ENCODE peak calls at places on chromosomes 4 and X, in four cellular contexts. V is HepG2, P is suprapubic skin, J is endothelial cell of umbilical vein. S is an unnamed sample. For H3K4me1, the result is how much of the 10 kb centered on the place peaks cover.

GRCh38 chr4:171067422-171067821 is 745.8 kb upstream of the GALNTL6 start:
- DNase-seq in V (no peak), P (no peak), J (no peak), S (no peak)

GRCh38 chr4:182764642-182765041 is 152.5 kb downstream of the DCTD start:
- DNase-seq in J (no peak), P (no peak), V (no peak), S (no peak)

GRCh38 chr4:94827481-94828110 is 69.8 kb downstream of the BMPR1B start:
- DNase-seq in J (peak), P (no peak), V (no peak), S (no peak)

GRCh38 chr4:23775694-23776093 is 114.2 kb downstream of the PPARGC1A start:
- DNase-seq in V (peak), J (no peak), P (no peak), S (no peak)

GRCh38 chr4:6441202-6441582 is 31.2 kb downstream of the PPP2R2C start:
- DNase-seq in J (no peak), P (no peak), V (no peak), S (no peak)

GRCh38 chr4:164937576-164938270 is 39.7 kb downstream of the TRIM61 start:
- DNase-seq in J (no peak), P (no peak), V (peak), S (no peak)

GRCh38 chrX:101550825-101551767 is 749 bp downstream of the ARMCX1 start:
- DNase-seq in V (no peak), P (peak), J (peak), S (no peak)

GRCh38 chr4:151604238-151604637 is 156.6 kb downstream of the GATB start:
- DNase-seq in J (peak), V (no peak), P (no peak), S (no peak)

GRCh38 chr4:35358001-35358584 is 886.2 kb downstream of the ARAP2 start:
- DNase-seq in J (no peak), P (no peak), V (no peak), S (no peak)

GRCh38 chrX:112896051-112896450 is 55.4 kb upstream of the AMOT start:
- DNase-seq in J (no peak), V (no peak), P (no peak), S (no peak)

GRCh38 chr4:173235050-173235449 is 66.4 kb downstream of the GALNT7 start:
- DNase-seq in J (no peak), V (no peak), P (no peak), S (no peak)

GRCh38 chr4:151489462-151490203 is 80.7 kb downstream of the FHIP1A start:
- DNase-seq in J (no peak), P (no peak), V (peak), S (no peak)

GRCh38 chr4:174222266-174222872 is 61.1 kb downstream of the FBXO8 start:
- DNase-seq in V (peak), P (no peak), J (peak), S (no peak)

GRCh38 chrX:7242613-7243012 is 94.7 kb upstream of the PUDP start:
- DNase-seq in V (no peak), J (no peak), P (no peak), S (no peak)

GRCh38 chrX:82757614-82758013 is 750.5 kb upstream of the POU3F4 start:
- DNase-seq in J (no peak), V (no peak), P (no peak), S (no peak)

GRCh38 chrX:19514791-19515614 is at the start of gene MAP3K15:
- DNase-seq in P (no peak), J (peak), V (peak), S (no peak)

GRCh38 chrX:30679369-30679768 is 26.1 kb downstream of the GK start:
- DNase-seq in P (no peak), V (peak), J (no peak), S (no peak)

GRCh38 chr4:41285202-41285876 is 28.6 kb downstream of the UCHL1 start:
- DNase-seq in V (no peak), J (no peak), P (no peak), S (no peak)

GRCh38 chrX:136291824-136292223 is 8.9 kb upstream of the ADGRG4 start:
- DNase-seq in V (no peak), P (no peak), J (no peak), S (no peak)

GRCh38 chrX:119406739-119407138 is 7.6 kb downstream of the SLC25A43 start:
- DNase-seq in V (no peak), P (no peak), J (no peak), S (no peak)

GRCh38 chrX:1086444-1087409 is 125.7 kb downstream of the CRLF2 start:
- DNase-seq in V (no peak), J (no peak), P (no peak), S (no peak)

GRCh38 chr4:33494150-33494549 is 2750.2 kb downstream of the ARAP2 start:
- DNase-seq in P (no peak), V (no peak), J (no peak), S (no peak)

GRCh38 chrX:109902665-109903064 is 100.2 kb upstream of the TMEM164 start:
- DNase-seq in V (peak), J (no peak), P (no peak), S (no peak)

GRCh38 chr4:141499454-141499853 is 136.9 kb upstream of the IL15 start:
- DNase-seq in V (no peak), J (no peak), P (no peak), S (no peak)

GRCh38 chr4:155722816-155723499 is 35.9 kb upstream of the GUCY1B1 start:
- DNase-seq in J (no peak), P (no peak), V (no peak), S (no peak)

GRCh38 chr4:124583797-124584196 is 128.7 kb downstream of the ANKRD50 start:
- DNase-seq in J (no peak), V (no peak), P (no peak), S (no peak)

GRCh38 chr4:12379191-12379590 is 950.5 kb upstream of the HS3ST1 start:
- DNase-seq in J (no peak), V (no peak), P (no peak), S (no peak)

GRCh38 chr4:181962321-181962720 is 280.9 kb upstream of the TENM3 start:
- DNase-seq in V (no peak), J (no peak), P (no peak), S (no peak)

GRCh38 chr4:36006226-36006625 is 238.1 kb downstream of the ARAP2 start:
- DNase-seq in V (no peak), J (no peak), P (no peak), S (no peak)

GRCh38 chr4:35106091-35106734 is 1138.1 kb downstream of the ARAP2 start:
- DNase-seq in J (no peak), P (no peak), V (no peak), S (no peak)

GRCh38 chrX:106039920-106040319 is 1.4 kb upstream of the SERPINA7 start:
- DNase-seq in P (no peak), J (no peak), V (peak), S (no peak)

DNA sequence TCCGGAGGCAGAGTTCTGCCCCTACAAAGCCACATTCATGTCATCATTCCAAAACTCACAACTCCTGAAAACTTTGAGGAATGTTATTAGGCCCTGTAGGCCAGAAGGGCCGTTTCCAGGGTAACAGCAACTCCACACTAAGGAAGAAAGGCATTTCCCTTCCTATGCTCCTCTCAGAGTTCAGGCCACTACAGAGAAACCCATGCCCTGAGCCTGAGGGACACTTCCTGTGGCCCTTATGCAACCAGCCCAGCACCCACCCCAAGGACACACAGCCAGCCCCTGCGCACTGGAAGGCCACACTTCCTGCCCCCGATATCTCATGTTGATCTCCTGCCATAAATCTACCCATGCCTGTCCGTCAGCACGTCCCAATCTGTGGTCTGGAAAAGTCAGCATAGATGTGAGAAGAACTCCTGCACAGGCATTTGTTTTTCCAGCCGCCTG is 289.3 kb downstream of the BCOR start:
- DNase-seq in P (no peak), V (no peak), J (peak), S (no peak)
- TF ChIP-seq POLR2AphosphoS5 in P (no peak), V (no peak), J (peak), S (no peak)

GRCh38 chr4:38667005-38667771 is 3.2 kb downstream of the KLF3 start:
- DNase-seq in V (peak), J (peak), P (peak), S (peak)
- H3K4me1 ChIP-seq in V (under half), J (half or more), P (half or more), S (half or more)

DNA sequence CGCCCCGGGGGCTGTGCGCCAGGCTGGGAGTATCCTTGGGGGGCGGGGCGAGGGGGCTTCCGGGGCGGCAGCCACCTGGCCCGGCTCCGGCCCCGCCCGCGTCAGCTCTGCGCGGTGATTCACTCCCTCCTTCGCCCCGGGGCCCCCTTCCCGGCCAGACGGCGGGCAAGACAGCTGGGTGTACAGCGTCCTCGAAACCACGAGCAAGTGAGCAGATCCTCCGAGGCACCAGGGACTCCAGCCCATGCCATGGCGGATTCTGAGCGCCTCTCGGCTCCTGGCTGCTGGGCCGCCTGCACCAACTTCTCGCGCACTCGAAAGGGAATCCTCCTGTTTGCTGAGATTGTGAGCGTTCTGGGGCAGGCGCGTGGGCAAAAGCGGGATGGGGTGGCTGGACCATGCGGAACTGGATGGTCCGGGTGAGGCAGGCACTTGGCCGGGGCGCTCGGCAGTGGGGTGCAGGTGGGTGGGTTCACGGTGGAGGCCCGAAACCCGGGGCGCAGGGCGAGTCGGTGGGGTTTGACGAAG is at the start of gene PLP2:
- DNase-seq in P (peak), J (peak), V (no peak), S (no peak)
- TF ChIP-seq POLR2AphosphoS5 in P (no peak), J (no peak), V (no peak), S (peak)

GRCh38 chr4:3312362-3312761 is 19.5 kb downstream of the RGS12 start:
- DNase-seq in P (peak), V (no peak), J (no peak), S (no peak)
- H3K4me1 ChIP-seq in P (under half), V (under half), J (under half), S (under half)

GRCh38 chrX:153925739-153926593 is at the start of gene ARHGAP4:
- DNase-seq in V (no peak), P (no peak), J (no peak), S (no peak)

GRCh38 chrX:153927686-153927935 is 1.5 kb upstream of the ARHGAP4 start:
- DNase-seq in P (no peak), J (no peak), V (no peak), S (no peak)

GRCh38 chrX:153925387-153925738 is 701 bp downstream of the ARHGAP4 start:
- DNase-seq in V (no peak), J (no peak), P (no peak), S (no peak)

GRCh38 chrX:153926863-153927685 is 1.0 kb upstream of the ARHGAP4 start:
- DNase-seq in J (peak), V (peak), P (no peak), S (no peak)

GRCh38 chrX:153926594-153926862 is 464 bp upstream of the ARHGAP4 start:
- DNase-seq in P (no peak), J (no peak), V (no peak), S (no peak)
- TF ChIP-seq POLR2AphosphoS5 in P (no peak), J (no peak), V (no peak), S (no peak)